ENCODE peak calls at places on chromosome 16, in six cellular contexts. S, L, Z, D, G and K are unnamed samples.
A peak's percentile ranks its signal among the peaks of the same experiment; 100 is the strongest.

GRCh38 chr16:82070656-82071369 is 35.8 kb downstream of the HSD17B2 start:
- DNase-seq in Z (no peak), L (no peak), S (no peak), G (no peak), D (no peak), K (peak; percentile 19)

GRCh38 chr16:84795338-84796053 is 24.3 kb upstream of the CRISPLD2 start:
- DNase-seq in Z (no peak), D (no peak), G (peak; percentile 64), S (peak; percentile 66), L (no peak), K (peak; percentile 70)

GRCh38 chr16:68866933-68867332 is 23.6 kb downstream of the TANGO6 start:
- DNase-seq in L (no peak), G (no peak), S (no peak), Z (no peak), D (no peak), K (no peak)

GRCh38 chr16:1413684-1414531 is 596 bp downstream of the UNKL start:
- DNase-seq in G (no peak), L (peak; percentile 75), D (peak; percentile 80), S (peak; percentile 67), Z (peak; percentile 26), K (no peak)

GRCh38 chr16:11851301-11852091 is at the start of gene RSL1D1:
- DNase-seq in G (peak; percentile 77), D (peak; percentile 96), L (peak; percentile 98), S (peak; percentile 94), Z (peak; percentile 76), K (no peak)

GRCh38 chr16:55655381-55655708 is 443 bp upstream of the SLC6A2 start:
- DNase-seq in D (no peak), S (no peak), G (no peak), Z (no peak), L (no peak), K (no peak)

GRCh38 chr16:54246454-54246821 is 40.1 kb downstream of the IRX3 start:
- DNase-seq in S (no peak), L (no peak), D (no peak), Z (no peak), G (no peak), K (no peak)

GRCh38 chr16:30131869-30132475 is 9.0 kb upstream of the MAPK3 start:
- DNase-seq in Z (no peak), L (no peak), D (no peak), G (no peak), S (no peak), K (no peak)

GRCh38 chr16:49478107-49478506 is 104.5 kb downstream of the C16orf78 start:
- DNase-seq in D (no peak), L (no peak), G (no peak), Z (no peak), S (no peak), K (no peak)

GRCh38 chr16:51095114-51095872 is 55.8 kb downstream of the SALL1 start:
- DNase-seq in S (no peak), G (no peak), D (no peak), L (no peak), Z (no peak), K (no peak)

GRCh38 chr16:85052536-85052935 is 24.9 kb downstream of the KIAA0513 start:
- DNase-seq in L (no peak), Z (no peak), G (no peak), S (no peak), D (peak; percentile 54), K (no peak)

GRCh38 chr16:10245002-10245401 is 62.8 kb upstream of the GRIN2A start:
- DNase-seq in L (no peak), D (no peak), S (no peak), Z (no peak), G (no peak), K (no peak)

GRCh38 chr16:84054271-84054670 is 11.7 kb upstream of the SLC38A8 start:
- DNase-seq in L (no peak), D (no peak), S (peak; percentile 4), G (no peak), Z (no peak), K (no peak)

DNA sequence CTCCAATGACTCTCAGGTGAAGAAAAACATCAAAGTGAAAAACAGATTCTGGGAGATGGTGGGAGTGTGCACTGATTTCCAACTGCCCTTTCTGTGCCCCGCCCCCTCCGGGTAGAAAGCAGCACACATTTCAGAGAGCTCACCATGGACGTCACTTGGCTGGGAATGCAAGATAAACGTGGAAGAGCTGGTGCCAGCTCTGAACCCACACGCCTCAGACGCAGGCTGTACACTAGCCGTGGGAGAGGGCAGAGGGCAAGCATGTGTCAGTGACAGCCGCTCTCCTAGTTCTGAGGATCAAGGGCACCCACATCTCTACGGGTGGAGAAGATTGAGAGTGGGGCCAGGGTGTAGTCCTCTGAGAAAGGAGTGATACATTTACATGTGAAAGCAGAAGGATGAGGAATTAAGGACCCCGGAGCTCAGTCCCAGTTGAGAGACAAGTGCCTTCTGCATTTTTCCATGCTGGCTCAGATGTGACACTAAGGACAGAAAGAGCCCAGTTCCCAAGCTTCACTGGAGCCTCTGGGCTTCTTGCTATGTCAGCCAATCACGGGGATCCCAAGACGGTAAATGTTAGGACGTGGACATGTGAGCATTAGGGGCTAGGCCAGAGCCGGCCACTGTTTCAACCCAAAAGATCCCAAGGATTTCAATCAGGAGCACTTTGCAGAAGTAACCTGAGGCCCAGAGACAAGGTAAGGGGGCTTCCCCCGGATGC is 101.3 kb downstream of the ZFHX3 start:
- DNase-seq in D (no peak), Z (no peak), S (no peak), G (no peak), L (no peak), K (no peak)
- H3K4me3 ChIP-seq in D (no peak overlapping the region), Z (no peak overlapping the region), S (no peak overlapping the region), G (no peak overlapping the region), L (no peak overlapping the region), K (no peak overlapping the region)

GRCh38 chr16:80846275-80847013 is 42.0 kb upstream of the CDYL2 start:
- DNase-seq in S (no peak), G (no peak), Z (no peak), L (no peak), D (no peak), K (no peak)

DNA sequence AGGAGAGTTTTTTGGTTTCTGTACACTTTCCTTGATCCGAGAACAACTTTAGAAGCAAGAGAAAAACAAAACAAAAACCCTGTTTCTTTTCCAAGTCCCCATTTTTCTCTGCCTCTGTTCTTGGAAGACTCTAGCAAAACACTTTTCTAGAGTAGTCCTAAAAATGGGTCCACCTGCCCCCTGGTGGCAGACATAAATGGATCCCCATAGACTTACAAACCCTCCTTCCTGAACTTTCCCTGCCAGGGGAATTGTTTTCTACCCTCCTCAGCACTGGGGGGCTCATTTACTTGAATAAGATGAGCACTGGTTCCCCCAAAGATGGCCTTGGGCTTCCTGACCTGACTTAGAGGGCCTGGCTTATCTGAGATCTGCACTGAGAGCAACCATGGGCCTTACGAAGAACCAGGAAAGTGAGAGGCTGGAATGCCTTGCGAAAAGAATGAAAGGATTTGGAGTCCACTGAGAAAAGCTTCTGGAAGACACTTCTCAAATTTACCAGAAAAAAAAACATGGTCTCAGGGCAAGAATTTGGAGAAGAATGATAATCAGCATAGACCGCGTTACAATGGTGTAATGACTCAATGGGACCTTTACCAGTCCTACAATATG is 48.0 kb upstream of the CDYL2 start:
- DNase-seq in L (peak; percentile 52), S (peak; percentile 11), D (peak; percentile 44), Z (peak; percentile 3), G (no peak), K (no peak)
- TF ChIP-seq CTCF in L (peak; percentile 56), S (peak; percentile 39), D (peak; percentile 61), Z (peak; percentile 61), G (no peak), K (peak; percentile 44)

DNA sequence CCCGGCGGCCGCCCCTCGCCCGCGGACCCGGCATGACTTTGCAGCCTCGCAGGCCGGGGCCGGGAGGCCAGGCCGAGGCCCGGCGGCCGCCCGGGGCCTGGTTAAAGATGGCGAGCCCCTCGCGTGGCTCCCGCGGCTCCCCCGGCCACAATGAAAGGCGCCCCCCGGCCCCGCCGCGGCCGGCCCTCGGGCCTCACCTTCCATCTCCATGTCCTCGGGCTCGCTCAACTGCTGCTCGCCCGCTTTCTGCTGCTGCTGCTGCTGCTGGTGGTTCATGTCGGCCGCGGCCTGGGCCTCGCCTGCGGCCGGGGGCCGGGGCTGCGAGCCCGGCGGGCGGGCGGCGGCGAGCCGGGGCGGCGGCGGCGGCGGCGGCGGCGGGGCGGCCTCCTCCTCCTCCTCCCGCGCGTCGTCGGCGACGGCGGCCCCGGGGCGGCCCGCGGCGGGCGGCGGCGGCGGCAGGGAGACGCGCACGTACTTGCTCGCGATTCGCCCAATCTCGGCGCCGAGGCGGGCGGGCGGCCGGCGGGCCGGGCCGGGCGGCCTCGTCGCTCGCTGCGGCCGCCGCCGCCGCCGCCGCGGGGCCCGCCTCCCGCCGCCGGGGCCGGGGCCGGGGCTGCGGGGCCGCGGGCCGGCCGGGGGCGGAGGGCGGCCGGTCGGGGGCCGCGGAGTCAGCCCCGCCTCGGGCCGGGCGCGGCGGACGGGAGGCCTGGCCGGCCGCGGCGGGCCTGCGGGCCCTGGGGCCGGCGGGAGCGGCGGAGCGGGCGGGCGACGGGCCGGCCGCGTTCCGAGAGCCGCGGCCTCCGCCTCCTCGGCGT is 489 bp downstream of the USP7 start:
- DNase-seq in L (peak; percentile 79), G (no peak), Z (no peak), S (no peak), D (peak; percentile 37), K (no peak)
- H3K4me3 ChIP-seq in L (peak overlapping the region; percentile 60), G (peak overlapping the region; percentile 65), Z (peak overlapping the region; percentile 73), S (peak overlapping the region; percentile 79), D (peak overlapping the region; percentile 68), K (peak overlapping the region; percentile 68)

DNA sequence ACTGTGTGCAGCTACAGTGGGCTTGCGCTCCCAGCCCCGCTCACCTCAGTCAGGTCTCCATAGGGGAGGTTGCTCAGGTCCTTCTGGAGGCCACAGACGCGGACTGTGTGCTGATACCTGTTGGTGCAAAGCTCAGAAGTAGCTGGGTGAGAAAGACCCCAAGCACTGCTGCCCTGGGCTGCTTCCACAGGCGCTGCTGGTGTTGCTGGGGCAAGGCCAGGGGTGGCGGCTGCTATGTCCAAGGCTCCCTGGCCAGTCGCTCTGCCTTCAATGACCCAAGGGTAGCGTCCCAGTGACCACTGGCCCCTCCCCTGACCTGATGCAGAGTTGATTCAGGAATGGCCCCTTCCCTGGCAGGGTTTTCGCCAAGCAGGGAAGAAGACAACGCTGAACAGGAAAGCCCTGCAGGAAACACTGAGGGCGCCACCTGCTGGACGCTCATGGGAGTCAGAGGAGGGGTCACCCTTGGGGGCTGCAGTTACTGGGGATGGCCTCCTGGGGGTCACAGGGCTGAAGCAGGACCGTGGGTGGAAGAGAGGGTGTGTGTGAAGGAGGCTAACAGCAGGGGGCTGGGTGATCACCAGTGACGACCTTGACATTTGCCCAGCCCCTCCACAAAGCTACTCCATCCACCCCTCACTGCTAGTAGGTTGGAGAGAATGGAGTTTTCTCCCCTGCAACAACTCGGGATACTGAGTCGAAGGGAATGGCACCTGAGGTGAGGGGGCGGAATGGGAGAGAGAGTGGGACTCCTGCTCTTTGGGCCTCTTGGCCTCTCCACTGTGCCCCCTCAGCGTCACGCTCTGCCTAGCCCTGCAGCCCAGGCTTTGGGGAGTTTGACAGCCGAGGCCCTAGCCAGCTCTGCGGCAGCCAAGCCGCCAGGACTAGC is 38.3 kb downstream of the ABCC12 start:
- DNase-seq in G (no peak), Z (no peak), L (peak; percentile 97), S (peak; percentile 23), D (peak; percentile 82), K (no peak)
- TF ChIP-seq CTCF in G (peak; percentile 45), Z (peak; percentile 98), L (peak; percentile 98), S (peak; percentile 35), D (peak; percentile 99), K (peak; percentile 88)

GRCh38 chr16:66242672-66243071 is 123.8 kb upstream of the CDH5 start:
- DNase-seq in L (no peak), S (no peak), Z (no peak), G (no peak), D (no peak), K (no peak)
- H3K4me3 ChIP-seq in L (no peak overlapping the region), S (no peak overlapping the region), Z (no peak overlapping the region), G (no peak overlapping the region), D (no peak overlapping the region), K (no peak overlapping the region)